ENCODE peak calls at places on chromosomes 6 and 20, in nine cellular contexts. Y is CD8-positive, alpha-beta T cell; T is A549; L is aorta; M is heart left ventricle; I is neural progenitor cell; Z is right atrium auricular region; R is CD4-positive, CD25-positive, alpha-beta regulatory T cell; U is stomach. G is an unnamed sample.
A peak's percentile ranks its signal among the peaks of the same experiment; 100 is the strongest.

GRCh38 chr6:111804627-111805235 is 68.5 kb downstream of the FYN start:
- DNase-seq in Y (peak; percentile 62), T (no peak), L (no peak), M (no peak), I (no peak), Z (no peak), R (peak; percentile 64), U (peak; percentile 36), G (no peak)

GRCh38 chr6:34586327-34587040 is 30.4 kb upstream of the SPDEF start:
- DNase-seq in Y (no peak), T (no peak), L (no peak), M (no peak), I (no peak), Z (no peak), R (no peak), U (no peak), G (no peak)

GRCh38 chr6:36633915-36634314 is 39.8 kb downstream of the SRSF3 start:
- DNase-seq in Y (no peak), T (no peak), L (peak; percentile 89), M (peak; percentile 74), I (no peak), Z (peak; percentile 85), R (no peak), U (peak; percentile 94), G (no peak)

GRCh38 chr6:145015739-145016558 is 719.4 kb downstream of the EPM2A start:
- DNase-seq in Y (no peak), T (peak; percentile 57), L (peak; percentile 52), M (no peak), I (no peak), Z (no peak), R (no peak), U (no peak), G (no peak)

GRCh38 chr6:98828210-98828798 is 6.1 kb upstream of the POU3F2 start:
- DNase-seq in Y (no peak), T (no peak), L (no peak), M (no peak), I (peak; percentile 30), Z (no peak), R (no peak), U (no peak), G (no peak)

GRCh38 chr6:5199203-5200101 is 61.3 kb downstream of the LYRM4 start:
- DNase-seq in Y (no peak), T (no peak), L (no peak), M (no peak), I (no peak), Z (no peak), R (no peak), U (no peak), G (no peak)

GRCh38 chr6:169647637-169648036 is 54.2 kb downstream of the WDR27 start:
- DNase-seq in Y (no peak), T (no peak), L (no peak), M (no peak), I (no peak), Z (no peak), R (no peak), U (no peak), G (no peak)

GRCh38 chr6:85453490-85453889 is 3.6 kb downstream of the NT5E start:
- DNase-seq in Y (peak; percentile 63), T (no peak), L (no peak), M (no peak), I (no peak), Z (no peak), R (no peak), U (no peak), G (no peak)

GRCh38 chr6:108330806-108331205 is 36.0 kb downstream of the AFG1L start:
- DNase-seq in Y (no peak), T (no peak), L (no peak), M (no peak), I (no peak), Z (no peak), R (no peak), U (no peak), G (no peak)

GRCh38 chr20:4151991-4152695 is 136.8 kb upstream of the RNF24 start:
- DNase-seq in Y (no peak), T (no peak), L (no peak), M (no peak), I (no peak), Z (no peak), R (no peak), U (no peak), G (no peak)

GRCh38 chr6:139161169-139161568 is 26.3 kb downstream of the HECA start:
- DNase-seq in Y (peak; percentile 79), T (no peak), L (no peak), M (no peak), I (no peak), Z (no peak), R (peak; percentile 56), U (no peak), G (no peak)

GRCh38 chr20:34675993-34676641 is 775 bp downstream of the PIGU start:
- DNase-seq in Y (no peak), T (no peak), L (no peak), M (no peak), I (no peak), Z (no peak), R (no peak), U (no peak), G (no peak)

DNA sequence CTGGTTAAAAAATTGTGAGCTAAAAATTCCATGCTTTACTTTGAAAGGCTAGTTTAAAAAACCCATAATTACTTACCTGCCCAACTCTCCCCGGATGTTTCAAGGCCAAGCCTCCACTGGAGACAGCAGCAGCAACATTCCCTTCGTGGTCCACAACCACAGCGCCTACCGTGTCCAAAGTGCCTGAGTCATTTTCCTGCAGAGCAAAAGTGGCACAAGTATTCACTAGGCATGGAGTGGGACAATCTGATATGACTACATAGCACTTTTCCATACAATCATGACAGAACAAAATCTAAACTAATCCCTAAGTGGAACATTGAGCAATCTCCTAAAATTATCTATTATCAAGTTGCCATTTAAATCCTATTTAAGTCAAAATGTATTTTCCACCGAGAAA is 104.8 kb downstream of the TASP1 start:
- DNase-seq in Y (no peak), T (no peak), L (no peak), M (no peak), I (no peak), Z (no peak), R (no peak), U (no peak), G (no peak)
- H3K27ac ChIP-seq in Y (no peak overlapping the region), T (no peak overlapping the region), L (no peak overlapping the region), M (no peak overlapping the region), I (no peak overlapping the region), Z (no peak overlapping the region), R (no peak overlapping the region), U (no peak overlapping the region), G (no peak overlapping the region)

GRCh38 chr6:40892223-40892622 is 146.8 kb downstream of the UNC5CL start:
- DNase-seq in Y (no peak), T (no peak), L (no peak), M (no peak), I (no peak), Z (no peak), R (no peak), U (no peak), G (no peak)
- H3K27ac ChIP-seq in Y (no peak overlapping the region), T (no peak overlapping the region), L (no peak overlapping the region), M (no peak overlapping the region), I (no peak overlapping the region), Z (no peak overlapping the region), R (no peak overlapping the region), U (no peak overlapping the region), G (no peak overlapping the region)

DNA sequence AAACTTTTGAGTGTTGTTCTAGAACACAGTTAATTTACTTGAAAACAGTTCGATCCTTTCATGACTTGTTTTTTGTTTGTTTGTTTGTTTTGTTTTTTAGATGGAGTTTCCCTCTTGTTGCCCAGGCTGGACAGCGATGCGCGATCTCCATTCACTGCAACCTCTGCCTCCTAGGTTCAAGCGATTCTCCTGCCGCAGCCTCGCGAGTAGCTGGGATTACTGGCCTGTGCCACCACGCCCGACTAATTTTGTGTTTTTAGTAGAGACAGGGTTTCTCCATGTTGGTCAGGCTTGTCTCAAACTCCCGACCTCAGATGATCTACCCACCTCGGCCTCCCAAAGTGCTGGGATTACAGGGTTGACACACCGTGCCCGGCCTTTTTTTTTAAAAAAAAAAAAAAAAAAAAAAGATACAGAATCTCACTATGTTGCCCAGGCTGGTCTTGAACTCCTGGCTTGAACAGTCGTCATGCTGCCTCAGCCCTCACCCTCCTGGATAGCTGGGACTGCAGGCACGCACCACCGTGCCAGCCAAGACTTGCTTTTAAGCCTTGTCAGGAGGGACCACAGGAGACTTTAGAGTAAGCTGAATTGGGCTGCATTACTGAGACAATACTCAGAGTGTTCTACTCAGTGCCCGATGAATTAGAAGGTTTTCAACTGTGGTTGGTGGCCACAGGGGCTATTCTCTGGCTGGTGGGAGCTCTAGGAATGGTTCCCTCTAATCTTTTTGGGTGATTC is 76.7 kb upstream of the SLC22A16 start:
- DNase-seq in Y (no peak), T (no peak), L (no peak), M (no peak), I (no peak), Z (no peak), R (no peak), U (no peak), G (no peak)
- H3K27ac ChIP-seq in Y (no peak overlapping the region), T (no peak overlapping the region), L (no peak overlapping the region), M (no peak overlapping the region), I (no peak overlapping the region), Z (no peak overlapping the region), R (no peak overlapping the region), U (no peak overlapping the region), G (peak overlapping the region; percentile 100)

DNA sequence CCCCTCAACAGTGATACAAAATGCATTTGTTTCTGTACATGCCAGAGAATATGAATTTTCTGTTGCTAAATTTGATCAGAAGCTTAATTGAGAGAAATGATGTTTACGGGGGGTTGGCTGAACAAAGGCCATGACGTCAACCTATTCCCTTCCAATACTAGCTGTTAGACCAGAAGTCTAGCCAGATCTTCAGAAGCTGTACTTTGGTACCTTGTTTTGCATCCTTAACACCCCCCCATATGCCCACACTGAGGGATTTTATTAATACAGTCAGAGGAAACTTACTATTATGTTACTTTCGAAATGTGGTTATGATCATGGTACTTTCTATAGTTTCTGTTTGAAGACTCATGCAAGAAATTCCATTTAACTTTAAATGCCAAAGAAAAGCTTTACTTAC is 3.1 kb downstream of the NCOA7 start:
- DNase-seq in Y (no peak), T (no peak), L (no peak), M (no peak), I (no peak), Z (no peak), R (no peak), U (no peak), G (no peak)
- H3K27ac ChIP-seq in Y (no peak overlapping the region), T (no peak overlapping the region), L (no peak overlapping the region), M (no peak overlapping the region), I (no peak overlapping the region), Z (peak overlapping the region; percentile 32), R (no peak overlapping the region), U (peak overlapping the region; percentile 98), G (peak overlapping the region; percentile 63)

G was measured in substantia nigra.